ENCODE peak calls at places on chromosomes 3 and 15, in eight cellular contexts. L, Z, O, S, P, Q, A and M are unnamed samples.

GRCh38 chr15:31079519-31079918 is 22.0 kb downstream of the TRPM1 start:
- DNase-seq in P (no peak), Z (no peak), Q (peak), A (no peak), S (no peak), L (peak), O (no peak), M (no peak)

GRCh38 chr15:57957113-57957512 is 108.4 kb downstream of the ALDH1A2 start:
- DNase-seq in Q (no peak), O (no peak), L (no peak), S (no peak), P (no peak), A (no peak), Z (no peak), M (no peak)

GRCh38 chr15:76982756-76983155 is 12.2 kb upstream of the PSTPIP1 start:
- DNase-seq in O (no peak), P (no peak), Z (no peak), Q (peak), L (no peak), S (no peak), A (peak), M (no peak)

GRCh38 chr15:92958105-92958504 is 58.0 kb downstream of the CHD2 start:
- DNase-seq in Z (no peak), S (no peak), P (no peak), O (no peak), L (peak), A (no peak), Q (no peak), M (no peak)

GRCh38 chr3:64612916-64613526 is 74.8 kb downstream of the ADAMTS9 start:
- DNase-seq in Q (peak), A (no peak), L (peak), Z (no peak), O (no peak), P (no peak), S (no peak), M (peak)

GRCh38 chr15:78111788-78112187 is 19.4 kb downstream of the SH2D7 start:
- DNase-seq in Q (no peak), P (peak), Z (no peak), A (no peak), L (no peak), S (no peak), O (no peak), M (no peak)

GRCh38 chr3:12566976-12567375 is 10.1 kb downstream of the MKRN2 start:
- DNase-seq in P (no peak), S (no peak), L (no peak), Q (no peak), Z (no peak), A (no peak), O (no peak), M (no peak)

GRCh38 chr15:58307313-58307961 is 124.4 kb upstream of the LIPC start:
- DNase-seq in Q (no peak), L (peak), Z (peak), O (no peak), P (no peak), A (no peak), S (no peak), M (no peak)

GRCh38 chr15:91885714-91886265 is 32.3 kb downstream of the SLCO3A1 start:
- DNase-seq in L (no peak), Q (no peak), Z (no peak), P (no peak), O (no peak), A (no peak), S (no peak), M (no peak)

GRCh38 chr3:98027084-98027445 is 8.1 kb downstream of the GABRR3 start:
- DNase-seq in A (no peak), L (peak), O (no peak), S (no peak), P (no peak), Q (no peak), Z (no peak), M (no peak)

GRCh38 chr3:195583831-195584542 is at the start of gene APOD:
- DNase-seq in A (peak), Z (peak), L (peak), Q (no peak), P (peak), S (peak), O (peak), M (no peak)

GRCh38 chr3:139538733-139539132 is 809 bp downstream of the RBP1 start:
- DNase-seq in S (peak), Z (no peak), L (peak), P (peak), Q (peak), A (no peak), O (peak), M (no peak)

GRCh38 chr3:32945136-32945535 is 6.3 kb upstream of the CCR4 start:
- DNase-seq in Q (no peak), P (no peak), Z (no peak), L (no peak), S (no peak), O (no peak), A (no peak), M (no peak)

GRCh38 chr3:8768364-8769087 is 887 bp downstream of the OXTR start:
- DNase-seq in Z (no peak), L (peak), S (no peak), O (no peak), A (no peak), P (no peak), Q (peak), M (no peak)

GRCh38 chr15:76996526-76997401 is 1.8 kb downstream of the PSTPIP1 start:
- DNase-seq in S (no peak), Z (no peak), A (no peak), P (peak), Q (no peak), O (peak), L (no peak), M (no peak)

GRCh38 chr3:170233532-170233931 is 11.3 kb downstream of the PRKCI start:
- DNase-seq in O (no peak), P (no peak), L (peak), Z (peak), S (peak), Q (no peak), A (no peak), M (no peak)

GRCh38 chr15:59372352-59373211 is at the start of gene MYO1E:
- DNase-seq in P (peak), L (peak), Q (peak), O (peak), S (peak), Z (peak), A (peak), M (peak)

GRCh38 chr15:98599911-98600685 is 48.2 kb upstream of the IGF1R start:
- DNase-seq in Z (peak), A (no peak), L (peak), Q (peak), O (peak), S (peak), P (peak), M (no peak)

GRCh38 chr3:46668116-46668515 is 25.4 kb downstream of the ALS2CL start:
- DNase-seq in A (peak), Z (no peak), L (no peak), Q (peak), P (peak), O (no peak), S (no peak), M (no peak)

GRCh38 chr3:180420804-180421203 is 181.2 kb upstream of the TTC14 start:
- DNase-seq in A (no peak), L (peak), P (no peak), S (no peak), Z (no peak), Q (no peak), O (no peak), M (no peak)

GRCh38 chr3:4271834-4272233 is 31.3 kb upstream of the SETMAR start:
- DNase-seq in Q (no peak), P (no peak), S (no peak), O (no peak), Z (no peak), A (no peak), L (peak), M (no peak)

GRCh38 chr3:13706451-13706850 is 157.5 kb downstream of the FBLN2 start:
- DNase-seq in Z (no peak), L (no peak), O (peak), Q (no peak), S (no peak), P (peak), A (peak), M (peak)

GRCh38 chr3:120850326-120851295 is 57.4 kb upstream of the STXBP5L start:
- DNase-seq in Q (no peak), P (no peak), A (no peak), O (no peak), L (no peak), Z (no peak), S (no peak), M (no peak)

GRCh38 chr15:90871716-90872480 is 3.5 kb downstream of the FURIN start:
- DNase-seq in Q (peak), A (peak), S (peak), L (no peak), P (no peak), O (no peak), Z (no peak), M (no peak)

GRCh38 chr3:128488636-128488994 is 4.4 kb downstream of the GATA2 start:
- DNase-seq in L (no peak), Z (no peak), S (no peak), O (no peak), A (no peak), P (no peak), Q (no peak), M (no peak)

GRCh38 chr15:40136470-40136869 is 24.4 kb upstream of the BUB1B start:
- DNase-seq in Q (no peak), S (no peak), L (no peak), O (no peak), Z (no peak), P (no peak), A (peak), M (no peak)

GRCh38 chr3:52123106-52123708 is 31.0 kb downstream of the POC1A start:
- DNase-seq in Z (peak), L (peak), S (peak), Q (peak), A (peak), P (peak), O (peak), M (peak)

GRCh38 chr3:94069242-94069813 is 6.5 kb downstream of the NSUN3 start:
- DNase-seq in A (no peak), S (no peak), L (peak), O (no peak), P (no peak), Q (no peak), Z (no peak), M (no peak)

GRCh38 chr3:97940034-97940433 is 32.2 kb downstream of the RIOX2 start:
- DNase-seq in S (no peak), Q (peak), A (no peak), L (peak), Z (no peak), O (no peak), P (no peak), M (no peak)

GRCh38 chr3:153961498-153961897 is 159.7 kb upstream of the ARHGEF26 start:
- DNase-seq in L (no peak), O (no peak), P (no peak), S (no peak), Q (no peak), A (no peak), Z (no peak), M (no peak)

DNA sequence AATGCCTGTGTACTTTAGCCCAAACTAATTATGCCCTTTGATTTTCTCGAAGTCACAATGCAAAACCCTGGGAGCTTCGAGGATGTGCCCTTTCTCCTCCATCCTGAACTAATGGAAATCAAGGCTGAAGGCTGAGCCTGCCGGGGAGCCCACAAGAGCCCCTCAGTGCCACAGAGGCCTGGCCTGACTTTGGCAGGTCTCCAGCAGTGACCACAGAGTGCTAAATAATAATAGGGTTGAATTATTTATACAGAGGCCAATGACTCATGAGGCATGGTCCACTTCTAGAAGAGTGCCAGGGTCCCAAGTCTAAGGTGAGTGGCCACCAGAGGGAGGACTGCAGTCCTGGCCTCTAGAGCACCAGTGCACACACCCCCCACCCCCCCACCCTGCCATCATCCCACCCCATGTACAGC is 19.1 kb upstream of the GLCE start:
- DNase-seq in Z (no peak), P (peak), L (no peak), S (no peak), A (peak), Q (peak), O (no peak), M (no peak)
- TF ChIP-seq CTCF in Z (no peak), P (no peak), L (no peak), S (no peak), A (no peak), Q (peak), O (no peak), M (peak)

DNA sequence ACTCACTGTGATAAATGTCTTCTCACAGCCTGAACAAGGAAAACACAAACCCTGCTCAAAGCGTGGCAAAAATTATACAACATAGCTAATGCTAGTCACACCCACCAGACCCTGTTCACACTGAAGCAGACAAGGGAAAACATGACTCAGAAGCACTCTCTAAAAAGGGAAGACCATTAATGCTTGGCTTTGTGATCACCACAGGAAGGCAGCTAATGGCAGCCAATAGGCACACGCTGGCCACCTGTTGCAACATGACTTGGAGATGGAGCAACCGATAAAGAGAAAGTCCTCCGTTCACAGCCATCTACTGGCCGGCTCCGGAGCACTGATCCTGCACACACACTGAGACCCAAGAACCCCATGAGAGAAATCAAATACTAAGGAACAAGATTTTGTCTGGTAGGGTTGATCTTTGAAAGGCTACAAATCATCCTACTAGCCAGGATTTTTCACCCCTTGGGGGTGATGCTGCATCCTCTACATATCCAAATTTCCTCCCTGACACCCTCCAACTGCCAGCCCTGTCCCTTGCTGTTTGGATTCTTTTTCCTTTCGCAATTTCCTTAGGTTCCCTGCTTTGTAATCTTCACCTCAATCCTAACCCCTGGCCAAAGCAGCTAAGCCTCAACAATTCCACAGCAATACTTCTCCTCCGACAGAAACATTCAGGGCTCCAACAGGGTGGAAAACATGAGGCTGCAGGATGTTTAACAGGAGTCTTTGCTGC is 3.2 kb downstream of the ZXDC start:
- DNase-seq in P (peak), O (peak), Z (peak), Q (no peak), L (peak), S (peak), A (peak), M (no peak)
- TF ChIP-seq CTCF in P (no peak), O (no peak), Z (peak), Q (no peak), L (peak), S (no peak), A (no peak), M (no peak)

GRCh38 chr3:183253364-183253960 is 409 bp downstream of the B3GNT5 start:
- DNase-seq in S (peak), Q (peak), P (peak), A (peak), L (peak), Z (peak), O (peak), M (peak)
- TF ChIP-seq CTCF in S (no peak), Q (no peak), P (no peak), A (no peak), L (no peak), Z (no peak), O (no peak), M (no peak)

GRCh38 chr15:42444415-42445063 is 46.4 kb downstream of the ZNF106 start:
- DNase-seq in L (peak), Q (no peak), A (no peak), S (no peak), O (no peak), Z (no peak), P (no peak), M (no peak)
- TF ChIP-seq CTCF in L (peak), Q (no peak), A (no peak), S (no peak), O (no peak), Z (no peak), P (no peak), M (no peak)

GRCh38 chr3:168546707-168547106 is 451.0 kb upstream of the GOLIM4 start:
- DNase-seq in S (no peak), Z (no peak), Q (no peak), O (no peak), A (no peak), P (no peak), L (no peak), M (no peak)

GRCh38 chr3:168540726-168541125 is 445.0 kb upstream of the GOLIM4 start:
- DNase-seq in P (no peak), S (no peak), Z (no peak), Q (no peak), L (no peak), O (no peak), A (no peak), M (no peak)

GRCh38 chr3:168539909-168540308 is 444.2 kb upstream of the GOLIM4 start:
- DNase-seq in P (no peak), L (no peak), Q (no peak), S (no peak), A (no peak), Z (no peak), O (no peak), M (no peak)

GRCh38 chr3:168545591-168545990 is 449.9 kb upstream of the GOLIM4 start:
- DNase-seq in A (no peak), P (no peak), Q (peak), Z (no peak), L (peak), S (no peak), O (no peak), M (no peak)

GRCh38 chr3:168544097-168544957 is 448.6 kb upstream of the GOLIM4 start:
- DNase-seq in O (no peak), L (peak), S (no peak), A (no peak), Q (peak), P (no peak), Z (no peak), M (no peak)
- TF ChIP-seq CTCF in O (no peak), L (no peak), S (no peak), A (no peak), Q (peak), P (no peak), Z (no peak), M (no peak)

GRCh38 chr3:40073310-40074007 is 236.0 kb upstream of the EIF1B start:
- DNase-seq in O (no peak), S (no peak), A (no peak), L (no peak), Z (no peak), Q (peak), P (no peak), M (no peak)

GRCh38 chr3:40071683-40072238 is 237.7 kb upstream of the EIF1B start:
- DNase-seq in Q (no peak), S (peak), A (no peak), O (no peak), P (no peak), L (no peak), Z (no peak), M (no peak)

GRCh38 chr3:40070816-40071215 is 238.7 kb upstream of the EIF1B start:
- DNase-seq in A (no peak), L (no peak), Z (no peak), Q (no peak), P (no peak), O (no peak), S (no peak), M (no peak)

GRCh38 chr3:40068647-40069046 is 240.9 kb upstream of the EIF1B start:
- DNase-seq in Z (no peak), L (no peak), Q (no peak), S (no peak), O (no peak), P (no peak), A (no peak), M (no peak)
- TF ChIP-seq CTCF in Z (no peak), L (no peak), Q (no peak), S (no peak), O (no peak), P (no peak), A (no peak), M (no peak)

DNA sequence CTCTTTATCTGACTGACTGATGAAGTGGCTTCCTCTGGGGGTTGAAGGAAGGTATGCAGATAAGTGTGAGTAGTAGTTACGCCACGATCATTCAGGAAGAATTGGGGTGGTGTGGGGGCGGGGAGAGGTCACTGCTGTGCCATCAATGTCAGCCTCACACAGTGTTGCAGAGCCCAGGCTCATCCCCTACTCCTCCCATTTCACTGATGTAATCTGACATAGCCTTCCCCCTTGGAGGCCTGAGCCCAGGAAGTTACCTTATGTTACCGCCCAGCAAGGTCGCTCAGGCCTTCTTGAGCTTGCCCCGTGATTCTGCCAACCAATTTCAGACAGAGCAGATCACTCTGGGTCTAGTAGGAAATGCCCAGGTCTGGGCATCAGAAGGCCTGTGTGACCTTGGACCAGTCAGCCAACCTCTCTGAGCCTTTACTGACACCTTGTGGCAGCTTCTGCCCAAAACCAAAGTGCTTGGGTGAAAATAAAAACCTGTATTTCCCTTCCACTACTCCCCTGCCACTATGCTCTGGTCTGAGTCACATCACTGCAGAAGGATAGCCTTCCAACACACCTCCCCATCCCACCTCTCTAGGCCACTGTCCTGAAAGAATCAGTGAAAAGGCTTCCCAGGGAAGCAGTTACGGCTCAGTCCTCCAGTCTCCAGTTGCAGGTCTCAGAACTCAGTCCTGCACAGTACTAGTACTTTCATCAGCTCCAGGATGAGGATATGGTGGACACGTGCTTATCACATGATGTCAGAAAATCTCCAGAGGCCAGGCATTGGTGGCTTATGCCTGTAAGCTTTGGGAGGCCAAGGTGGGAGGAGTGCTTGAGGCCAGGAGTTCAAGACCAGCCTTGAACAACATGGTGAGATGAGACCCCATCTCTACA is 28.1 kb upstream of the INSYN1 start:
- DNase-seq in P (no peak), Q (peak), L (peak), Z (no peak), S (no peak), O (no peak), A (no peak), M (no peak)
- TF ChIP-seq CTCF in P (no peak), Q (peak), L (peak), Z (peak), S (no peak), O (no peak), A (no peak), M (no peak)

DNA sequence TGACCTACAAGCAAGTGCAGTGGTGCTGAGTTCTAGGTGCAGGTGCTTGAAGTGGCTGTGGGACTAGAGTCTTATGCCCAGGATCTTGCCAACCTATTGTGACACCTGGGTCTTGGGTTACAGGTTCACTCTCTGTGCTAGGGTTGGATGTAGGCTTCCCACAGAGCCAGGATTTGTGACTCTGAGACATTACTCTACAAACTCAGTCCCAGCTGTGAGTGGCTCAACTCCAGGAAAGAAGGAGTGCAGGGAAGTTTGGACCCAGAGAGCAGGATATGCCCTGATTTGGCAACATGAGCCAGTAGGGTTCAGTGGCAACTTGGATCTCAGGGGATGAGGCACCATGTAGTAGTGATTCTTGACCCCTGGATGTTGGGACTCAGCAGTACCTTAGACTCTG is 182.2 kb downstream of the LPP start:
- DNase-seq in O (no peak), L (no peak), Z (no peak), Q (no peak), A (no peak), S (no peak), P (no peak), M (no peak)
- TF ChIP-seq CTCF in O (no peak), L (no peak), Z (no peak), Q (no peak), A (no peak), S (no peak), P (no peak), M (no peak)